ENCODE peak calls at places on chromosomes 7 and 10, in seven cellular contexts. N is PC-3, Q is heart right ventricle, R is endodermal cell, X is lung, A is fibroblast of the aortic adventitia, J is astrocyte of the spinal cord. Y is an unnamed sample.

GRCh38 chr7:27150568-27151340 is 1.6 kb downstream of the HOXA3 start:
- DNase-seq in J (peak; percentile 88), A (peak; percentile 60), Q (peak; percentile 66), X (peak; percentile 62), N (peak; percentile 86), R (peak; percentile 90), Y (peak; percentile 20)

GRCh38 chr10:30529373-30529998 is 95.5 kb downstream of the MAP3K8 start:
- DNase-seq in X (peak; percentile 69), Q (peak; percentile 60), J (no peak), N (no peak), A (no peak), R (no peak), Y (no peak)

GRCh38 chr10:45470098-45471012 is 96.3 kb downstream of the ALOX5 start:
- DNase-seq in N (peak; percentile 82), J (peak; percentile 24), X (no peak), A (peak; percentile 48), R (peak; percentile 81), Q (no peak), Y (no peak)

GRCh38 chr7:26958834-26959233 is 94.4 kb upstream of the SKAP2 start:
- DNase-seq in N (peak; percentile 93), X (no peak), R (no peak), Q (no peak), J (peak; percentile 80), A (peak; percentile 25), Y (peak; percentile 97)

GRCh38 chr10:30792025-30792424 is 162.5 kb upstream of the LYZL2 start:
- DNase-seq in J (no peak), A (no peak), X (no peak), N (no peak), R (no peak), Q (no peak), Y (no peak)

GRCh38 chr10:22657566-22658190 is 56.7 kb downstream of the PIP4K2A start:
- DNase-seq in R (no peak), N (no peak), Q (no peak), X (no peak), A (peak; percentile 65), J (peak; percentile 26), Y (no peak)

GRCh38 chr10:121078672-121079102 is 227.5 kb downstream of the WDR11 start:
- DNase-seq in R (peak; percentile 44), X (peak; percentile 68), J (no peak), A (no peak), Q (no peak), N (peak; percentile 64), Y (peak; percentile 100)

GRCh38 chr7:140014123-140014522 is 48.6 kb downstream of the PARP12 start:
- DNase-seq in X (no peak), Q (no peak), J (no peak), N (no peak), R (no peak), A (no peak), Y (no peak)

GRCh38 chr10:43137701-43137970 is 609 bp upstream of the CSGALNACT2 start:
- DNase-seq in X (peak; percentile 34), R (peak; percentile 77), J (peak; percentile 60), A (peak; percentile 54), N (peak; percentile 47), Q (peak; percentile 64), Y (no peak)

GRCh38 chr10:98444314-98445006 is 2.3 kb downstream of the HPS1 start:
- DNase-seq in J (no peak), X (no peak), Q (no peak), A (no peak), N (no peak), R (no peak), Y (no peak)

GRCh38 chr10:52779541-52780390 is 7.2 kb upstream of the MBL2 start:
- DNase-seq in R (peak; percentile 97), X (peak; percentile 67), Q (peak; percentile 63), A (peak; percentile 60), J (peak; percentile 56), N (peak; percentile 99), Y (peak; percentile 41)

GRCh38 chr7:128437426-128438332 is 18.0 kb upstream of the HILPDA start:
- DNase-seq in X (no peak), R (no peak), A (no peak), N (no peak), Q (no peak), J (no peak), Y (no peak)

GRCh38 chr7:156659961-156660360 is 19.4 kb downstream of the RNF32 start:
- DNase-seq in R (no peak), Q (no peak), J (no peak), N (no peak), X (no peak), A (no peak), Y (no peak)

GRCh38 chr7:133934262-133934973 is 192.7 kb upstream of the LRGUK start:
- DNase-seq in R (peak; percentile 55), N (no peak), A (no peak), X (no peak), Q (no peak), J (peak; percentile 1), Y (no peak)

GRCh38 chr7:90256778-90257177 is 11.8 kb downstream of the CFAP69 start:
- DNase-seq in A (peak; percentile 12), Q (no peak), N (no peak), X (no peak), R (no peak), J (no peak), Y (no peak)

GRCh38 chr7:91249506-91250233 is 14.6 kb upstream of the FZD1 start:
- DNase-seq in X (no peak), A (peak; percentile 68), N (peak; percentile 78), Q (no peak), R (no peak), J (peak; percentile 50), Y (peak; percentile 90)

GRCh38 chr10:15369642-15370211 is 1.4 kb downstream of the FAM171A1 start:
- DNase-seq in A (no peak), X (no peak), R (peak; percentile 71), Q (peak; percentile 27), J (peak; percentile 29), N (no peak), Y (no peak)

GRCh38 chr7:79622781-79623180 is 169.3 kb upstream of the MAGI2 start:
- DNase-seq in R (no peak), X (no peak), A (no peak), Q (no peak), J (no peak), N (peak; percentile 83), Y (peak; percentile 90)

GRCh38 chr7:13801669-13802068 is 187.8 kb downstream of the ETV1 start:
- DNase-seq in Q (no peak), R (no peak), A (no peak), N (peak; percentile 19), J (peak; percentile 7), X (no peak), Y (no peak)

GRCh38 chr7:133698127-133698526 is 429.0 kb upstream of the LRGUK start:
- DNase-seq in Q (no peak), J (peak; percentile 56), R (no peak), N (no peak), X (no peak), A (no peak), Y (no peak)

GRCh38 chr7:83541187-83541960 is 107.6 kb downstream of the SEMA3E start:
- DNase-seq in R (no peak), J (no peak), N (no peak), Q (no peak), A (no peak), X (no peak), Y (no peak)

GRCh38 chr7:130136579-130137167 is 66.3 kb downstream of the KLHDC10 start:
- DNase-seq in N (no peak), A (no peak), Q (no peak), X (no peak), J (no peak), R (no peak), Y (no peak)

GRCh38 chr7:521221-522070 is 1.8 kb upstream of the PDGFA start:
- DNase-seq in N (peak; percentile 50), Q (peak; percentile 84), R (peak; percentile 80), J (peak; percentile 52), X (no peak), A (peak; percentile 22), Y (no peak)
- H3K4me3 ChIP-seq in N (peak overlapping the region; percentile 69), Q (peak overlapping the region; percentile 62), R (no peak overlapping the region), J (peak overlapping the region; percentile 21), X (peak overlapping the region; percentile 32), A (peak overlapping the region; percentile 53), Y (peak overlapping the region; percentile 32)

DNA sequence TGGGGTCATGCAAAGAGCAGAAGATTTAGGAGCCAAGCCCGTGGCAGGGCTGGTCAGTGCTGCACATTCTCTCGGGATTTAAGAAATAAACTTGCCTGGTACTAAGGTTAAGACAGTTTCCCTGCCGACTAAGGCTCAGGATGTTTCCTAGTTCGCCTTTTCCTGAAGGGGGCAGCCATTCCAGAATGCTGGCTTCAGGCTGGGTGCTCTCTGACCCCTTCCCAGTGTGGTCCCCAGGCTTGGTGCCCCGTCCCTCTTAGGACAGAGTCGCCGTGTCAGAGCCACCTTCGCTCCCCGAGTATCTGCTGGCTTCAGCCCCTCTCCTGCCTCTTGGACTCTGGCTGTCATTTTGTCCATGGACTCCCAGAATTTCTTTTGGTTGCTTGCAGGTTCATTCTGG is 117.2 kb downstream of the ELFN1 start:
- DNase-seq in X (no peak), J (no peak), A (no peak), R (peak; percentile 57), N (no peak), Q (no peak), Y (no peak)
- H3K4me3 ChIP-seq in X (no peak overlapping the region), J (no peak overlapping the region), A (no peak overlapping the region), R (no peak overlapping the region), N (no peak overlapping the region), Q (no peak overlapping the region), Y (no peak overlapping the region)

GRCh38 chr10:127532659-127533058 is 16.4 kb upstream of the NPS start:
- DNase-seq in Q (no peak), R (no peak), A (no peak), J (no peak), X (no peak), N (no peak), Y (no peak)

GRCh38 chr10:127534511-127534910 is 14.6 kb upstream of the NPS start:
- DNase-seq in J (no peak), R (no peak), X (no peak), Q (no peak), N (no peak), A (no peak), Y (no peak)

GRCh38 chr10:127535802-127536515 is 13.2 kb upstream of the NPS start:
- DNase-seq in J (no peak), N (no peak), A (no peak), X (no peak), Q (no peak), R (no peak), Y (no peak)

GRCh38 chr10:127532193-127532592 is 16.9 kb upstream of the NPS start:
- DNase-seq in N (no peak), Q (no peak), X (no peak), J (no peak), R (no peak), A (no peak), Y (no peak)

GRCh38 chr10:127534074-127534473 is 15.0 kb upstream of the NPS start:
- DNase-seq in J (no peak), R (no peak), A (no peak), X (no peak), Q (no peak), N (no peak), Y (no peak)
- H3K4me3 ChIP-seq in J (no peak overlapping the region), R (no peak overlapping the region), A (no peak overlapping the region), X (no peak overlapping the region), Q (no peak overlapping the region), N (no peak overlapping the region), Y (no peak overlapping the region)

DNA sequence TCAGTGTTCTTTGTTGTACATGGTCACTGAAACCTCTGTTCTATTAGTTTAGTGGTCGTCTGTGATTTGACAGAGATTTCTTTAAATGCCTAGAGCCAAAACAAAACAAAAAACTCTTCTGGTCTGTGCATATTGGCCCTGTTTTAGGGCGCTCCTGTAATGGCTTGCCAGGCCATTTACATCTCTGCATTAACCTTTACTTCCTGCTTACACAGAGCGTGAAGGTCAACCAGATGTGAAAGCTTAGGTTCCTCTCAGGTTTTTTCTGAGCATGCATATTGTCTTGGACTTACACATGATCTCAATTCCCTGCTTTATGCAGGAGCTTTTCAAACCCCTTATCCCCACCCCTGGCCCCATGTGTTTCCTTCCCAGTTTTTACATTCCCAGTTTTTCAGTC is 9.6 kb downstream of the ZNF37A start:
- DNase-seq in A (no peak), N (no peak), X (no peak), Q (no peak), J (no peak), R (no peak), Y (no peak)
- H3K4me3 ChIP-seq in A (no peak overlapping the region), N (peak overlapping the region; percentile 11), X (no peak overlapping the region), Q (no peak overlapping the region), J (no peak overlapping the region), R (no peak overlapping the region), Y (no peak overlapping the region)